ENCODE peak calls at places on chromosomes 6 and 20, in nine cellular contexts. X is psoas muscle, K is progenitor cell of endocrine pancreas, B is GM12864, F is WTC11, N is ovary, Y is GM20000, G is AG09319, U is right lobe of liver. O is an unnamed sample.
A peak's percentile ranks its signal among the peaks of the same experiment; 100 is the strongest.

GRCh38 chr6:159760602-159761057 is 1.2 kb upstream of the ACAT2 start:
- DNase-seq in N (no peak), K (no peak), B (no peak), F (peak; percentile 25), U (no peak), X (no peak), Y (no peak), G (no peak), O (no peak)

GRCh38 chr6:28597924-28598323 is 72.2 kb downstream of the GPX5 start:
- DNase-seq in K (no peak), F (no peak), Y (no peak), U (no peak), G (no peak), N (no peak), X (no peak), B (no peak), O (no peak)

GRCh38 chr6:24431045-24431451 is 28.3 kb downstream of the MRS2 start:
- DNase-seq in X (no peak), B (no peak), Y (peak; percentile 33), G (no peak), U (no peak), F (no peak), N (no peak), K (no peak), O (no peak)

GRCh38 chr6:170017603-170018274 is 266.3 kb downstream of the ERMARD start:
- DNase-seq in X (no peak), N (no peak), U (no peak), B (no peak), K (no peak), G (no peak), Y (no peak), F (no peak), O (no peak)

GRCh38 chr6:170225852-170226417 is 64.9 kb downstream of the DLL1 start:
- DNase-seq in B (no peak), K (no peak), F (no peak), N (peak; percentile 7), Y (no peak), X (peak; percentile 68), G (no peak), U (peak; percentile 73), O (peak; percentile 47)

GRCh38 chr20:38726849-38727601 is 2.7 kb downstream of the SLC32A1 start:
- DNase-seq in U (no peak), K (peak; percentile 45), B (no peak), N (no peak), X (no peak), Y (peak; percentile 62), G (no peak), F (peak; percentile 98), O (no peak)

GRCh38 chr6:160519603-160520042 is 144.5 kb downstream of the LPA start:
- DNase-seq in U (no peak), K (no peak), F (no peak), B (no peak), Y (no peak), N (no peak), X (no peak), G (no peak), O (no peak)

GRCh38 chr6:169141706-169142705 is 111.6 kb downstream of the THBS2 start:
- DNase-seq in F (no peak), G (no peak), Y (no peak), K (no peak), U (no peak), N (no peak), X (peak; percentile 87), B (no peak), O (no peak)

GRCh38 chr6:32086661-32087573 is 22.2 kb downstream of the TNXB start:
- DNase-seq in F (no peak), B (peak; percentile 68), G (peak; percentile 44), K (no peak), Y (peak; percentile 80), U (no peak), N (no peak), X (peak; percentile 63), O (peak; percentile 32)

GRCh38 chr6:89951574-89952360 is 57.5 kb downstream of the GJA10 start:
- DNase-seq in F (peak; percentile 50), U (no peak), N (peak; percentile 51), G (no peak), K (no peak), B (no peak), X (no peak), Y (no peak), O (no peak)
- TF ChIP-seq CTCF in F (no peak), U (no peak), N (no peak), G (no peak), K (no peak), B (no peak), X (no peak), Y (no peak), O (no peak)

GRCh38 chr6:157162756-157163433 is 160.4 kb downstream of the TMEM242 start:
- DNase-seq in Y (no peak), G (no peak), K (no peak), F (no peak), X (no peak), U (no peak), N (no peak), B (no peak), O (no peak)
- TF ChIP-seq CTCF in Y (no peak), G (no peak), K (no peak), F (no peak), X (no peak), U (no peak), N (no peak), B (no peak), O (no peak)

DNA sequence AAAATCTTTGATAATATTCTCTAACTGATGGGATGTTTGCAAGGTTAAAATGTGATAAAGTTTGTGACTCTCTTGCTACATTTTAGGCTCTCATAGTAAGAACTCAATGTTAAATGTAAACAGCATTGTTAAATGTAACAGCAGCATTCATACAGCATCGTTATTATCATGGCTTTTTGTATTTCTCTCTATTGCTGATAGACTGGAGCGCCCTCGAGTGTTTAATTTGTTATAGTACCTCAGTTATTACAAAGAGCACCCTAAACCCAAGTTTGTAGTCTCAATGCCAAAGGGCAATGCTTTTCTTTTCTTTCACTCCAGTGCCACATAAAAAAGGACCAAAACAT is 14.9 kb upstream of the TTPAL start:
- DNase-seq in K (no peak), U (no peak), Y (peak; percentile 41), G (peak; percentile 4), F (no peak), N (no peak), X (no peak), B (no peak), O (no peak)
- TF ChIP-seq CTCF in K (peak; percentile 27), U (peak; percentile 69), Y (peak; percentile 12), G (peak; percentile 38), F (no peak), N (peak; percentile 51), X (peak; percentile 17), B (peak; percentile 53), O (peak; percentile 33)

DNA sequence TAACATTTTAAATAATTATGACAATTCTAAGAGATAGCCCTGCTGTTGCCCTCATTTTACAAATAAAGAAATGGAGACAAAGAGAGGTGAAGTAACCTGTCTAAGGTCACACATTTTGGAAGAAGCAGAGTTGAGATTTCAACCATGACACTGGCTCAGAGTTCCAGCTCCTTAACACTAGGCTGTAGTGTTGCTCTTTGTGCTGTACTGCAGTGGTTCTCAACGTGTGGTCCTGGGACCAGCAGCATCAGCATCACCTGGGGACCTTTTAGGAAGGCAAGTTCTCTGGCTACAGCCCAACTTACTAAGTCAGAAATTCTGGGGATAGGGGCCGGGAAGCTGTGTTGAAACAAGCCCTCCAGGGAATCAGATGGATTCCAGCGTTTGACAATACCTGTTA is 62.4 kb upstream of the FERMT1 start:
- DNase-seq in B (no peak), G (no peak), U (no peak), F (no peak), Y (no peak), X (no peak), K (no peak), N (no peak), O (no peak)
- TF ChIP-seq CTCF in B (no peak), G (no peak), U (peak; percentile 22), F (no peak), Y (no peak), X (no peak), K (peak; percentile 23), N (no peak), O (no peak)

GRCh38 chr6:2102316-2102883 is 143.0 kb downstream of the GMDS start:
- DNase-seq in X (no peak), Y (no peak), F (no peak), G (no peak), U (no peak), N (no peak), K (no peak), B (no peak), O (no peak)

GRCh38 chr6:2102966-2103365 is 142.4 kb downstream of the GMDS start:
- DNase-seq in K (no peak), G (no peak), Y (no peak), B (no peak), U (no peak), X (no peak), F (no peak), N (no peak), O (no peak)

GRCh38 chr6:2101213-2101612 is 144.2 kb downstream of the GMDS start:
- DNase-seq in X (no peak), F (no peak), B (no peak), N (no peak), U (no peak), K (no peak), Y (no peak), G (no peak), O (no peak)

GRCh38 chr6:2104524-2104880 is 140.9 kb downstream of the GMDS start:
- DNase-seq in X (no peak), B (no peak), Y (no peak), F (no peak), G (no peak), U (no peak), N (no peak), K (no peak), O (no peak)

GRCh38 chr6:2103644-2104523 is 141.5 kb downstream of the GMDS start:
- DNase-seq in N (no peak), Y (peak; percentile 35), G (no peak), F (no peak), X (no peak), U (peak; percentile 61), B (no peak), K (no peak), O (no peak)
- TF ChIP-seq CTCF in N (peak; percentile 31), Y (no peak), G (peak; percentile 62), F (no peak), X (peak; percentile 55), U (peak; percentile 56), B (peak; percentile 49), K (peak; percentile 59), O (peak; percentile 44)

GRCh38 chr20:62553136-62553837 is 77.5 kb upstream of the GATA5 start:
- DNase-seq in K (no peak), F (no peak), U (no peak), X (no peak), N (no peak), Y (no peak), G (no peak), B (no peak), O (no peak)
- TF ChIP-seq CTCF in K (no peak), F (no peak), U (no peak), X (peak; percentile 19), N (no peak), Y (no peak), G (no peak), B (no peak), O (no peak)